ENCODE peak calls at places on chromosomes 11 and 22, in four cellular contexts. K, U, G and J are unnamed samples.

GRCh38 chr11:123880912-123881311 is 4.6 kb downstream of the TMEM225 start:
- DNase-seq in G (no peak), U (no peak), K (no peak), J (no peak)

GRCh38 chr11:59615132-59615636 is 390 bp downstream of the OSBP start:
- DNase-seq in G (no peak), U (no peak), K (peak; percentile 37), J (peak; percentile 24)

GRCh38 chr11:69707156-69707555 is 3.3 kb upstream of the FGF19 start:
- DNase-seq in K (peak; percentile 37), G (no peak), U (no peak), J (no peak)

GRCh38 chr11:60970369-60970774 is 1.1 kb upstream of the CD6 start:
- DNase-seq in G (no peak), U (no peak), K (peak; percentile 70), J (peak; percentile 58)

GRCh38 chr11:116885951-116886629 is 48.7 kb upstream of the APOA1 start:
- DNase-seq in U (no peak), K (no peak), G (no peak), J (no peak)

GRCh38 chr11:76380161-76380976 is 563 bp downstream of the THAP12 start:
- DNase-seq in U (no peak), G (peak; percentile 44), K (peak; percentile 35), J (peak; percentile 26)

GRCh38 chr11:65894034-65894591 is 3.6 kb downstream of the CCDC85B start:
- DNase-seq in K (no peak), U (no peak), G (no peak), J (no peak)

GRCh38 chr11:79236541-79236971 is 204.3 kb downstream of the TENM4 start:
- DNase-seq in K (no peak), U (no peak), G (no peak), J (no peak)

GRCh38 chr11:131637469-131638175 is 267.2 kb downstream of the NTM start:
- DNase-seq in G (no peak), K (no peak), U (no peak), J (no peak)

GRCh38 chr11:124078591-124078990 is 36.7 kb upstream of the VWA5A start:
- DNase-seq in K (no peak), G (no peak), U (no peak), J (no peak)

GRCh38 chr11:96622026-96622634 is 232.3 kb downstream of the JRKL start:
- DNase-seq in G (no peak), U (no peak), K (no peak), J (no peak)

GRCh38 chr11:126450198-126450597 is 94.7 kb downstream of the ST3GAL4 start:
- DNase-seq in K (no peak), U (no peak), G (no peak), J (no peak)

GRCh38 chr22:45064313-45065268 is 54.8 kb upstream of the PHF21B start:
- DNase-seq in G (no peak), K (peak; percentile 20), U (peak; percentile 7), J (peak; percentile 35)

GRCh38 chr11:117145393-117145761 is 1.3 kb downstream of the PAFAH1B2 start:
- DNase-seq in K (peak; percentile 65), G (no peak), U (no peak), J (no peak)

GRCh38 chr22:31526275-31526674 is 29.9 kb downstream of the SFI1 start:
- DNase-seq in U (no peak), G (no peak), K (no peak), J (no peak)

GRCh38 chr11:94449437-94449836 is 44.2 kb downstream of the MRE11 start:
- DNase-seq in U (no peak), G (no peak), K (no peak), J (no peak)

DNA sequence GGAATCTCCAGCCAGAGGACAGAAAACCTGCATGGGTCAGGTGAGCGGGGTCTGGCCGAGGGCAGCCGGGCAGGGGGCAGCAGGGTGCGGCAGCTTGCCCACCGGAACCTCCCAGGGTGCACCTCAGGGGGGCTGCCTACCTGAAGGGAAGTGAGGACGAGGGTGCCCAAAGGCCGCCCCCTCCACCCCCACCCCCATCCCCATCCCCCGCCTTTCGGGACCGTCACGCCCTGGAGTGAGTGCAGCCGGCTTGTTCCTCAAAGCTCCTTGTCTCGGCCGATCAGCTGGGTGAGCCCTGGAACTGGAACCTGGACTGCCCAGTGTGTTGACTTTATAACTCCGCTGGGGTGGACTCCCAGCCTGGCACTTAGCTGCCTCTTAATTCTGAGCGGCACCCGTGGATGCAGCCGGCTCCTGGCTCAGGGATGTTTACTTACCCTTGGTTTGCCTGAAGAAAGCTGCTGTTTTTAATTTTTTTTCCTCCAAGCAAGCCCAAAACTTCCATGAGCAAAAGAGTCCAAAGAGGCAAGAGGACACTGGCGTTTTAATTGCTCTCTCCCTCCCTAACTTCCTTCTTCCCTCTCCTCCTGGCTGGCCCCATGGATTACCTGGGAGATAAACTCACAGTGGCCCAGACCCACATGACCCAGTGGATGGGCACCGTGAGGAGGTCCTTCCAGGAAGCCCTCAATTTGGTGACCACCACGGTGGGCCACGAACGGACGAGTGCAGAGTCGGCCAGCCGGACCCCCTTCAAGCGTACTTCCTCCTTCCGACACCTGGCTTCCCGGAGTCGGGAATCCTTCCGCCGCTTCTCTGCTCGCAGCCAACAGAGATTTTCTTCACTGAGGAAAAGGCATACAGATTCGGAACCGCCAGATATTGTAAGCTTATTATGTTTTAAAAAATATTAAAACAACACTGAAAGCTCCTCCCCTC is 87.8 kb upstream of the CRYBB3 start:
- DNase-seq in U (no peak), K (no peak), G (no peak), J (no peak)
- TF ChIP-seq SPI1 in U (no peak), K (no peak), G (no peak), J (no peak)

DNA sequence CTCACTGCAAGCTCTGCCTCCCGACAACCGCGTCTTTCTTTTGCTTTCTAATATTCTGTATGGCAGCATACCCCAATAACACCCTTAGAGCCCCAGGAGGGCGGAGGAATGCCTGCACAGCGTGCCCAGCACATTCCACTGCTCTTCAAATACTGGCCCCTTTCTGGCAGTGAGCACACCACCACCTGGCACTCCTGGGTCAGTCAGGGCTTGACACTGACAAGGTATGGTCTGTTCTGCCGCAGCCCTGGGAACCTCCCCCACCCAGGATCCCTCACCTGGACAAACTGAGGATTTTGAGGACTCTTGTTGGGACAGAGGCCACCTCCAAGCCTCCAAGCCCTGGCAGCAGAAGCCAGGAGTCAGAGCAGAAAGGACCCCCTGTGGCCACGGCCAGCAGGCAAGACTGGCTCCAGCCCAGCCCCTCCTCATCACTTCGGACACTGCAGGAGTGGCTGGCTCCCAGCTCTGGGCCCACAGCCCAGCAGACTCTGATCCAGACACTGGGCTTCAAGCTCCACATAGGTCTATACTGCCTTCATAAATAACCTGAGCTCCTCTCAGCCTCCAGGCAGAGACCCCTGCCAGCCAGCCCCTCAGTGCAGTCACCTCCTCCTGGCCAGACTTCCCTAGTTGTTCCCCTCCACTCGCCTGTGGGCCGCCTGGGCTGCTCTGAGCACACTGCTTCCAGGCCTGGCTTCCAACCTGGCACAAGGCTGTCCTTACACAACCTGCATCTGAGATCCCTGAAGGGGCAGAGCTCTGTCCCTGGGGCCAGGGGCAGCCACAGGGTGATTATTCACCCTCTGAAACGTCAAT is 14.5 kb downstream of the CARS1 start:
- DNase-seq in U (no peak), K (no peak), G (no peak), J (no peak)
- TF ChIP-seq POLR2AphosphoS5 in U (no peak), K (no peak), G (no peak), J (no peak)

GRCh38 chr22:18935889-18936529 is at the start of gene PRODH:
- DNase-seq in K (no peak), G (no peak), U (no peak), J (no peak)
- TF ChIP-seq SPI1 in K (no peak), G (no peak), U (no peak), J (no peak)

GRCh38 chr11:12778506-12778905 is 104.3 kb downstream of the TEAD1 start:
- DNase-seq in K (no peak), G (no peak), U (no peak), J (no peak)

GRCh38 chr11:12773591-12773990 is 99.4 kb downstream of the TEAD1 start:
- DNase-seq in U (no peak), K (no peak), G (no peak), J (no peak)

GRCh38 chr11:12775955-12776354 is 101.7 kb downstream of the TEAD1 start:
- DNase-seq in K (no peak), G (no peak), U (no peak), J (no peak)

GRCh38 chr11:12772324-12772723 is 98.1 kb downstream of the TEAD1 start:
- DNase-seq in U (no peak), G (no peak), K (no peak), J (no peak)

GRCh38 chr11:12777208-12777874 is 103.1 kb downstream of the TEAD1 start:
- DNase-seq in U (no peak), G (no peak), K (no peak), J (no peak)
- TF ChIP-seq POLR2AphosphoS5 in U (no peak), G (no peak), K (no peak), J (no peak)

DNA sequence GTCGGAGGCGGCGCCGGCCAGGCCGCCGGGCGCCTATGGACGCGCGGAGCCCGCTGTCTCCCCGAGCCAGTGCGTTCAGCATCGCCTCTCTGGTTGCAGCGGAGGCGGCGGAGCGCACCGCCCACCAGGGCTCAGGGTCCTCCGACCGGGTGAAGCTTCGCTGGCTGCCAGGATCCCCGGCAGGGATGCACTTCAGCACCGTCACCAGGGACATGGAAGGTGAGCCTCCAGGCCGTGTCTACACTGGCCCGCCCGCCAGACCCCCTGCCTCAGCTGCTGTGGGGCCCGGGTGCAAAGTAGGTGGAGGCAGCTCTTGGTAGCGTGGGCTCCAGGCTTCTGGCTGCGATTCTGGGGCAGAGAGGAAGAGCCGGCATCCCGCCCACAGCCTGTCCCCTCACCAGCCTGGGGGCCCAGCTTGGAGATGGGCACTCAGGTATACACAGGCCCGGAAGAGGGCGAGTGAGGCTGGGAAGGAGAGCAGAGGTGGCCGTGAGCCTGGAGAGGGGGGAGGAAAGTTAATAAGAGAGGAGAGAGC is 1.1 kb upstream of the TBX1 start:
- DNase-seq in K (no peak), G (no peak), U (no peak), J (no peak)
- TF ChIP-seq SPI1 in K (no peak), G (no peak), U (no peak), J (no peak)

GRCh38 chr11:12160680-12161079 is 50.3 kb downstream of the MICAL2 start:
- DNase-seq in U (no peak), K (no peak), G (no peak), J (no peak)

GRCh38 chr11:12161137-12161536 is 50.7 kb downstream of the MICAL2 start:
- DNase-seq in U (no peak), K (no peak), G (no peak), J (no peak)

GRCh38 chr11:12158926-12159325 is 48.5 kb downstream of the MICAL2 start:
- DNase-seq in G (no peak), K (no peak), U (no peak), J (no peak)

GRCh38 chr11:12160231-12160630 is 49.8 kb downstream of the MICAL2 start:
- DNase-seq in K (no peak), U (no peak), G (no peak), J (no peak)

GRCh38 chr11:12159351-12160099 is 49.1 kb downstream of the MICAL2 start:
- DNase-seq in U (no peak), K (no peak), G (peak; percentile 82), J (no peak)
- TF ChIP-seq POLR2AphosphoS5 in U (no peak), K (no peak), G (peak; percentile 10), J (no peak)